ENCODE peak calls at places on chromosomes 11 and 22, in four cellular contexts. P is non-pigmented ciliary epithelial cell, D is foreskin keratinocyte, K is IMR-90. L is an unnamed sample.

GRCh38 chr11:122601131-122602125 is 54.1 kb upstream of the UBASH3B start:
- DNase-seq in P (peak; percentile 26), D (peak; percentile 25), K (peak; percentile 69), L (peak; percentile 42)

GRCh38 chr11:95254139-95254704 is 23.2 kb upstream of the SESN3 start:
- DNase-seq in P (peak; percentile 84), D (peak; percentile 75), K (peak; percentile 87), L (peak; percentile 92)

GRCh38 chr11:133526790-133527189 is 5.5 kb downstream of the OPCML start:
- DNase-seq in P (no peak), D (no peak), K (no peak), L (no peak)

GRCh38 chr11:72675221-72675620 is 999 bp upstream of the PDE2A start:
- DNase-seq in P (no peak), D (no peak), K (no peak), L (no peak)

GRCh38 chr11:64009234-64009633 is 23.0 kb downstream of the OTUB1 start:
- DNase-seq in P (no peak), D (no peak), K (no peak), L (no peak)

GRCh38 chr11:125081098-125081798 is 18.1 kb downstream of the SLC37A2 start:
- DNase-seq in P (no peak), D (no peak), K (no peak), L (no peak)

GRCh38 chr11:85752890-85753581 is 57.9 kb downstream of the SYTL2 start:
- DNase-seq in P (no peak), D (no peak), K (no peak), L (no peak)

GRCh38 chr22:27673839-27674238 is 127.7 kb downstream of the MN1 start:
- DNase-seq in P (no peak), D (no peak), K (no peak), L (no peak)

GRCh38 chr11:29333993-29334780 is 682.6 kb downstream of the KCNA4 start:
- DNase-seq in P (no peak), D (no peak), K (peak; percentile 88), L (peak; percentile 65)

GRCh38 chr22:31951201-31952093 is 7.1 kb downstream of the YWHAH start:
- DNase-seq in P (no peak), D (no peak), K (no peak), L (no peak)

GRCh38 chr11:111652184-111652583 is 49.9 kb downstream of the SIK2 start:
- DNase-seq in P (no peak), D (no peak), K (no peak), L (no peak)

GRCh38 chr11:1400168-1401000 is 10.7 kb downstream of the BRSK2 start:
- DNase-seq in P (no peak), D (no peak), K (no peak), L (no peak)

GRCh38 chr11:69791266-69791665 is 16.1 kb upstream of the FGF4 start:
- DNase-seq in P (no peak), D (no peak), K (peak; percentile 61), L (peak; percentile 51)

GRCh38 chr11:29996016-29996415 is 20.8 kb downstream of the KCNA4 start:
- DNase-seq in P (no peak), D (no peak), K (no peak), L (no peak)

GRCh38 chr22:25054943-25055511 is 102.5 kb downstream of the KIAA1671 start:
- DNase-seq in P (no peak), D (no peak), K (no peak), L (no peak)

GRCh38 chr11:48099916-48100446 is 116.6 kb upstream of the OR4B1 start:
- DNase-seq in P (no peak), D (no peak), K (no peak), L (no peak)

GRCh38 chr11:131616456-131616855 is 246.0 kb downstream of the NTM start:
- DNase-seq in P (no peak), D (no peak), K (no peak), L (no peak)

GRCh38 chr11:105321696-105322095 is 182.1 kb upstream of the CARD18 start:
- DNase-seq in P (no peak), D (no peak), K (no peak), L (no peak)

GRCh38 chr11:47646019-47646418 is 3.7 kb upstream of the MTCH2 start:
- DNase-seq in P (no peak), D (no peak), K (no peak), L (no peak)

GRCh38 chr11:71171024-71171423 is 81.4 kb downstream of the SHANK2 start:
- DNase-seq in P (no peak), D (no peak), K (no peak), L (no peak)

GRCh38 chr11:113664069-113664980 is 41.8 kb downstream of the TMPRSS5 start:
- DNase-seq in P (peak; percentile 68), D (peak; percentile 92), K (peak; percentile 58), L (peak; percentile 82)

GRCh38 chr11:11486002-11486401 is 133.0 kb upstream of the CSNK2A3 start:
- DNase-seq in P (no peak), D (no peak), K (no peak), L (no peak)

GRCh38 chr11:103396237-103396636 is 287.0 kb downstream of the DYNC2H1 start:
- DNase-seq in P (peak; percentile 30), D (no peak), K (peak; percentile 80), L (no peak)

GRCh38 chr11:27857588-27857987 is 157.3 kb upstream of the BDNF start:
- DNase-seq in P (no peak), D (no peak), K (no peak), L (no peak)

GRCh38 chr22:20579273-20580120 is 72.1 kb downstream of the MED15 start:
- DNase-seq in P (no peak), D (no peak), K (no peak), L (no peak)

GRCh38 chr11:64501500-64502427 is 89.3 kb upstream of the SLC22A12 start:
- DNase-seq in P (no peak), D (no peak), K (no peak), L (no peak)

GRCh38 chr11:62546244-62546936 is at the start of gene AHNAK:
- DNase-seq in P (no peak), D (no peak), K (peak; percentile 52), L (no peak)

GRCh38 chr11:72491001-72491400 is 56.7 kb upstream of the CLPB start:
- DNase-seq in P (no peak), D (no peak), K (peak; percentile 4), L (peak; percentile 31)

GRCh38 chr11:73555615-73556014 is 42.3 kb downstream of the FAM168A start:
- DNase-seq in P (no peak), D (no peak), K (no peak), L (no peak)

L was measured in brain microvascular endothelial cell.